ENCODE peak calls at places on chromosomes 16 and 17, in nine cellular contexts. One of them, this sample, is unnamed.
A peak's percentile ranks its signal among the peaks of the same experiment; 100 is the strongest.

GRCh38 chr16:73230651-73231050 is 182.7 kb upstream of the ZFHX3 start:
- DNase-seq in fibroblast of lung: no peak
- DNase-seq in H9: no peak
- DNase-seq in IMR-90: no peak
- DNase-seq in HepG2: no peak
- DNase-seq in PC-9: no peak
- DNase-seq in astrocyte: no peak
- DNase-seq in endothelial cell of umbilical vein: no peak
- DNase-seq in hepatocyte: no peak
- DNase-seq in this sample: no peak

GRCh38 chr16:78761427-78761826 is 662.0 kb downstream of the WWOX start:
- DNase-seq in fibroblast of lung: no peak
- DNase-seq in H9: no peak
- DNase-seq in IMR-90: no peak
- DNase-seq in HepG2: no peak
- DNase-seq in PC-9: no peak
- DNase-seq in astrocyte: no peak
- DNase-seq in endothelial cell of umbilical vein: no peak
- DNase-seq in hepatocyte: no peak
- DNase-seq in this sample: peak; percentile 58

GRCh38 chr16:85390511-85391174 is 222.5 kb upstream of the GSE1 start:
- DNase-seq in fibroblast of lung: peak; percentile 94
- DNase-seq in H9: no peak
- DNase-seq in IMR-90: peak; percentile 95
- DNase-seq in HepG2: peak; percentile 90
- DNase-seq in PC-9: peak; percentile 83
- DNase-seq in astrocyte: peak; percentile 89
- DNase-seq in endothelial cell of umbilical vein: no peak
- DNase-seq in hepatocyte: peak; percentile 95
- DNase-seq in this sample: no peak

GRCh38 chr17:83151442-83152220 is 72.2 kb downstream of the METRNL start:
- DNase-seq in fibroblast of lung: peak; percentile 7
- DNase-seq in H9: peak; percentile 33
- DNase-seq in IMR-90: peak; percentile 43
- DNase-seq in HepG2: peak; percentile 94
- DNase-seq in PC-9: no peak
- DNase-seq in astrocyte: peak; percentile 10
- DNase-seq in endothelial cell of umbilical vein: no peak
- DNase-seq in hepatocyte: peak; percentile 36
- DNase-seq in this sample: no peak

GRCh38 chr16:85733839-85734170 is 17.1 kb downstream of the C16orf74 start:
- DNase-seq in fibroblast of lung: no peak
- DNase-seq in H9: peak; percentile 91
- DNase-seq in IMR-90: no peak
- DNase-seq in HepG2: no peak
- DNase-seq in PC-9: no peak
- DNase-seq in astrocyte: no peak
- DNase-seq in endothelial cell of umbilical vein: peak; percentile 25
- DNase-seq in hepatocyte: no peak
- DNase-seq in this sample: peak; percentile 93

GRCh38 chr17:20927586-20927985 is 115.2 kb downstream of the USP22 start:
- DNase-seq in fibroblast of lung: no peak
- DNase-seq in H9: no peak
- DNase-seq in IMR-90: no peak
- DNase-seq in HepG2: no peak
- DNase-seq in PC-9: no peak
- DNase-seq in astrocyte: no peak
- DNase-seq in endothelial cell of umbilical vein: no peak
- DNase-seq in hepatocyte: no peak
- DNase-seq in this sample: no peak

GRCh38 chr16:24775455-24775854 is 46.0 kb downstream of the TNRC6A start:
- DNase-seq in fibroblast of lung: peak; percentile 55
- DNase-seq in H9: no peak
- DNase-seq in IMR-90: peak; percentile 37
- DNase-seq in HepG2: no peak
- DNase-seq in PC-9: no peak
- DNase-seq in astrocyte: no peak
- DNase-seq in endothelial cell of umbilical vein: no peak
- DNase-seq in hepatocyte: no peak
- DNase-seq in this sample: no peak

GRCh38 chr16:15749371-15749770 is 99.3 kb downstream of the NDE1 start:
- DNase-seq in fibroblast of lung: no peak
- DNase-seq in H9: no peak
- DNase-seq in IMR-90: peak; percentile 21
- DNase-seq in HepG2: no peak
- DNase-seq in PC-9: peak; percentile 32
- DNase-seq in astrocyte: no peak
- DNase-seq in endothelial cell of umbilical vein: no peak
- DNase-seq in hepatocyte: no peak
- DNase-seq in this sample: no peak

GRCh38 chr17:5892897-5893656 is 177.1 kb upstream of the WSCD1 start:
- DNase-seq in fibroblast of lung: no peak
- DNase-seq in H9: peak; percentile 8
- DNase-seq in IMR-90: no peak
- DNase-seq in HepG2: no peak
- DNase-seq in PC-9: no peak
- DNase-seq in astrocyte: no peak
- DNase-seq in endothelial cell of umbilical vein: no peak
- DNase-seq in hepatocyte: no peak
- DNase-seq in this sample: peak; percentile 63

GRCh38 chr17:2174048-2174447 is 119.1 kb downstream of the HIC1 start:
- DNase-seq in fibroblast of lung: no peak
- DNase-seq in H9: no peak
- DNase-seq in IMR-90: peak; percentile 83
- DNase-seq in HepG2: no peak
- DNase-seq in PC-9: no peak
- DNase-seq in astrocyte: peak; percentile 64
- DNase-seq in endothelial cell of umbilical vein: no peak
- DNase-seq in hepatocyte: no peak
- DNase-seq in this sample: no peak

GRCh38 chr17:26774291-26775218 is 519.4 kb upstream of the WSB1 start:
- DNase-seq in fibroblast of lung: no peak
- DNase-seq in H9: no peak
- DNase-seq in IMR-90: no peak
- DNase-seq in HepG2: no peak
- DNase-seq in PC-9: no peak
- DNase-seq in astrocyte: no peak
- DNase-seq in endothelial cell of umbilical vein: no peak
- DNase-seq in hepatocyte: no peak
- DNase-seq in this sample: no peak

GRCh38 chr16:4376126-4376819 is 4.6 kb downstream of the VASN start:
- DNase-seq in fibroblast of lung: peak; percentile 90
- DNase-seq in H9: no peak
- DNase-seq in IMR-90: peak; percentile 84
- DNase-seq in HepG2: no peak
- DNase-seq in PC-9: peak; percentile 93
- DNase-seq in astrocyte: peak; percentile 78
- DNase-seq in endothelial cell of umbilical vein: no peak
- DNase-seq in hepatocyte: peak; percentile 56
- DNase-seq in this sample: peak; percentile 4

GRCh38 chr16:50694206-50694605 is 800 bp downstream of the NOD2 start:
- DNase-seq in fibroblast of lung: no peak
- DNase-seq in H9: no peak
- DNase-seq in IMR-90: no peak
- DNase-seq in HepG2: no peak
- DNase-seq in PC-9: no peak
- DNase-seq in astrocyte: no peak
- DNase-seq in endothelial cell of umbilical vein: no peak
- DNase-seq in hepatocyte: no peak
- DNase-seq in this sample: no peak

GRCh38 chr16:50547944-50548658 is at the start of gene NKD1:
- DNase-seq in fibroblast of lung: peak; percentile 27
- DNase-seq in H9: peak; percentile 80
- DNase-seq in IMR-90: peak; percentile 9
- DNase-seq in HepG2: peak; percentile 84
- DNase-seq in PC-9: peak; percentile 59
- DNase-seq in astrocyte: peak; percentile 10
- DNase-seq in endothelial cell of umbilical vein: peak; percentile 26
- DNase-seq in hepatocyte: peak; percentile 90
- DNase-seq in this sample: peak; percentile 95

GRCh38 chr17:57275365-57275764 is 19.0 kb downstream of the MSI2 start:
- DNase-seq in fibroblast of lung: no peak
- DNase-seq in H9: no peak
- DNase-seq in IMR-90: no peak
- DNase-seq in HepG2: no peak
- DNase-seq in PC-9: no peak
- DNase-seq in astrocyte: no peak
- DNase-seq in endothelial cell of umbilical vein: no peak
- DNase-seq in hepatocyte: no peak
- DNase-seq in this sample: no peak
- H4K20me1 ChIP-seq in fibroblast of lung: no peaks in the 10 kb centered on the region
- H4K20me1 ChIP-seq in H9: no peaks in the 10 kb centered on the region
- H4K20me1 ChIP-seq in IMR-90: no peaks in the 10 kb centered on the region
- H4K20me1 ChIP-seq in HepG2: peaks cover 6% of the 10 kb centered on the region
- H4K20me1 ChIP-seq in PC-9: peaks cover 5% of the 10 kb centered on the region
- H4K20me1 ChIP-seq in astrocyte: peaks cover 61% of the 10 kb centered on the region
- H4K20me1 ChIP-seq in endothelial cell of umbilical vein: no peaks in the 10 kb centered on the region
- H4K20me1 ChIP-seq in hepatocyte: peaks cover 17% of the 10 kb centered on the region
- H4K20me1 ChIP-seq in this sample: peaks cover 100% of the 10 kb centered on the region

DNA sequence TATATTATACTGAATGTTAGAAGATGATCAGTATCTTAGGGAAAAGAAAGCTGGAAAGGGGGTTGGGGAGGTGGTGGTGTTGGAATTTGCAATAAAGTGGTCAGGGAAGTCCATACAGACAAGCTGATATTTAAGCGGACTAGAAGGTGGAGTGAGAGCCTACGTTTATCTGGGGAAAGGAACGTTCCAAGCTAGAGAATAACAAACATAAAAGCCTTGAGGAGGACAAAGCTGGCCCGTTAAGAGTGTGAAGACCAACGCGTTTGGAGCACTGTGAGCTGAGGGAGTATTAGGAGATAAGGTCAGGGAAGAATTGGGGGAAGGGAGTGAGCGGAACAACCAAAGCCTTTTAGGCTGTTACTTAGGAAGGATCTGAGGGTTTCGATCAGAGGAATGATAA is 1.4 kb downstream of the DDX42 start:
- DNase-seq in fibroblast of lung: no peak
- DNase-seq in H9: no peak
- DNase-seq in IMR-90: no peak
- DNase-seq in HepG2: no peak
- DNase-seq in PC-9: no peak
- DNase-seq in astrocyte: no peak
- DNase-seq in endothelial cell of umbilical vein: peak; percentile 30
- DNase-seq in hepatocyte: no peak
- DNase-seq in this sample: peak; percentile 10
- H4K20me1 ChIP-seq in fibroblast of lung: no peaks in the 10 kb centered on the region
- H4K20me1 ChIP-seq in H9: no peaks in the 10 kb centered on the region
- H4K20me1 ChIP-seq in IMR-90: peaks cover 73% of the 10 kb centered on the region
- H4K20me1 ChIP-seq in HepG2: peaks cover 50% of the 10 kb centered on the region
- H4K20me1 ChIP-seq in PC-9: peaks cover 50% of the 10 kb centered on the region
- H4K20me1 ChIP-seq in astrocyte: peaks cover 81% of the 10 kb centered on the region
- H4K20me1 ChIP-seq in endothelial cell of umbilical vein: peaks cover 3% of the 10 kb centered on the region
- H4K20me1 ChIP-seq in hepatocyte: peaks cover 57% of the 10 kb centered on the region
- H4K20me1 ChIP-seq in this sample: peaks cover 73% of the 10 kb centered on the region

GRCh38 chr16:81329947-81330346 is 15.2 kb downstream of the GAN start:
- DNase-seq in fibroblast of lung: no peak
- DNase-seq in H9: no peak
- DNase-seq in IMR-90: no peak
- DNase-seq in HepG2: no peak
- DNase-seq in PC-9: no peak
- DNase-seq in astrocyte: no peak
- DNase-seq in endothelial cell of umbilical vein: no peak
- DNase-seq in hepatocyte: no peak
- DNase-seq in this sample: no peak
- H4K20me1 ChIP-seq in fibroblast of lung: no peaks in the 10 kb centered on the region
- H4K20me1 ChIP-seq in H9: no peaks in the 10 kb centered on the region
- H4K20me1 ChIP-seq in IMR-90: peaks cover 23% of the 10 kb centered on the region
- H4K20me1 ChIP-seq in HepG2: no peaks in the 10 kb centered on the region
- H4K20me1 ChIP-seq in PC-9: peaks cover 3% of the 10 kb centered on the region
- H4K20me1 ChIP-seq in astrocyte: peaks cover 74% of the 10 kb centered on the region
- H4K20me1 ChIP-seq in endothelial cell of umbilical vein: peaks cover 8% of the 10 kb centered on the region
- H4K20me1 ChIP-seq in hepatocyte: peaks cover 5% of the 10 kb centered on the region
- H4K20me1 ChIP-seq in this sample: peaks cover 17% of the 10 kb centered on the region

GRCh38 chr17:48622857-48623256 is 3.3 kb downstream of the HOXB9 start:
- DNase-seq in fibroblast of lung: no peak
- DNase-seq in H9: no peak
- DNase-seq in IMR-90: no peak
- DNase-seq in HepG2: no peak
- DNase-seq in PC-9: no peak
- DNase-seq in astrocyte: no peak
- DNase-seq in endothelial cell of umbilical vein: no peak
- DNase-seq in hepatocyte: no peak
- DNase-seq in this sample: no peak

GRCh38 chr17:48619821-48620496 is 4.9 kb upstream of the HOXB8 start:
- DNase-seq in fibroblast of lung: no peak
- DNase-seq in H9: peak; percentile 67
- DNase-seq in IMR-90: no peak
- DNase-seq in HepG2: no peak
- DNase-seq in PC-9: no peak
- DNase-seq in astrocyte: no peak
- DNase-seq in endothelial cell of umbilical vein: no peak
- DNase-seq in hepatocyte: no peak
- DNase-seq in this sample: peak; percentile 57

GRCh38 chr17:48621410-48622387 is 4.5 kb downstream of the HOXB9 start:
- DNase-seq in fibroblast of lung: no peak
- DNase-seq in H9: no peak
- DNase-seq in IMR-90: no peak
- DNase-seq in HepG2: no peak
- DNase-seq in PC-9: no peak
- DNase-seq in astrocyte: no peak
- DNase-seq in endothelial cell of umbilical vein: no peak
- DNase-seq in hepatocyte: no peak
- DNase-seq in this sample: no peak

GRCh38 chr17:48618366-48618896 is 3.3 kb upstream of the HOXB8 start:
- DNase-seq in fibroblast of lung: peak; percentile 85
- DNase-seq in H9: peak; percentile 93
- DNase-seq in IMR-90: peak; percentile 79
- DNase-seq in HepG2: peak; percentile 67
- DNase-seq in PC-9: peak; percentile 89
- DNase-seq in astrocyte: peak; percentile 38
- DNase-seq in endothelial cell of umbilical vein: peak; percentile 83
- DNase-seq in hepatocyte: peak; percentile 94
- DNase-seq in this sample: peak; percentile 93

GRCh38 chr17:48620497-48621139 is 5.5 kb upstream of the HOXB8 start:
- DNase-seq in fibroblast of lung: no peak
- DNase-seq in H9: no peak
- DNase-seq in IMR-90: no peak
- DNase-seq in HepG2: no peak
- DNase-seq in PC-9: no peak
- DNase-seq in astrocyte: no peak
- DNase-seq in endothelial cell of umbilical vein: no peak
- DNase-seq in hepatocyte: no peak
- DNase-seq in this sample: no peak
- H4K20me1 ChIP-seq in fibroblast of lung: peaks cover 2% of the 10 kb centered on the region
- H4K20me1 ChIP-seq in H9: no peaks in the 10 kb centered on the region
- H4K20me1 ChIP-seq in IMR-90: peaks cover 13% of the 10 kb centered on the region
- H4K20me1 ChIP-seq in HepG2: peaks cover 8% of the 10 kb centered on the region
- H4K20me1 ChIP-seq in PC-9: no peaks in the 10 kb centered on the region
- H4K20me1 ChIP-seq in astrocyte: peaks cover 25% of the 10 kb centered on the region
- H4K20me1 ChIP-seq in endothelial cell of umbilical vein: no peaks in the 10 kb centered on the region
- H4K20me1 ChIP-seq in hepatocyte: no peaks in the 10 kb centered on the region
- H4K20me1 ChIP-seq in this sample: peaks cover 98% of the 10 kb centered on the region